ENCODE peak calls at places on chromosomes 3 and 15, in ten cellular contexts. U is fibroblast of lung, R is lung, K is WERI-Rb-1, X is IMR-90, L is neural progenitor cell, D is uterus, C is PC-3, S is PC-9, N is psoas muscle. A is an unnamed sample. For H3K27me3, the result is how much of the 10 kb centered on the place peaks cover.

GRCh38 chr15:93042691-93043378 is 46.2 kb downstream of the RGMA start:
- DNase-seq in U (no peak), R (no peak), K (no peak), X (no peak), L (no peak), D (no peak), C (no peak), S (no peak), N (peak), A (no peak)

GRCh38 chr3:19931180-19931692 is 2.8 kb downstream of the EFHB start:
- DNase-seq in U (no peak), R (no peak), K (no peak), X (no peak), L (no peak), D (no peak), C (no peak), S (no peak), N (no peak), A (no peak)

GRCh38 chr15:36529296-36530011 is 50.0 kb upstream of the CDIN1 start:
- DNase-seq in U (no peak), R (no peak), K (no peak), X (no peak), L (no peak), D (no peak), C (no peak), S (no peak), N (no peak), A (no peak)

GRCh38 chr15:82572311-82572710 is 32.1 kb upstream of the RPS17 start:
- DNase-seq in U (no peak), R (no peak), K (peak), X (peak), L (no peak), D (no peak), C (no peak), S (no peak), N (no peak), A (no peak)

GRCh38 chr3:59256233-59256632 is 206.4 kb upstream of the CFAP20DC start:
- DNase-seq in U (no peak), R (no peak), K (no peak), X (no peak), L (no peak), D (no peak), C (no peak), S (no peak), N (no peak), A (no peak)

GRCh38 chr3:23751485-23751811 is 54.3 kb upstream of the UBE2E1 start:
- DNase-seq in U (peak), R (no peak), K (no peak), X (no peak), L (peak), D (no peak), C (no peak), S (no peak), N (no peak), A (no peak)

GRCh38 chr3:4492240-4493007 is 724 bp upstream of the ITPR1 start:
- DNase-seq in U (peak), R (peak), K (peak), X (peak), L (peak), D (peak), C (peak), S (peak), N (peak), A (peak)

GRCh38 chr3:140736863-140737460 is 59.1 kb downstream of the TRIM42 start:
- DNase-seq in U (peak), R (no peak), K (peak), X (no peak), L (peak), D (peak), C (peak), S (peak), N (peak), A (no peak)

GRCh38 chr15:74829500-74829899 is 3.1 kb downstream of the CPLX3 start:
- DNase-seq in U (no peak), R (no peak), K (no peak), X (peak), L (no peak), D (no peak), C (peak), S (no peak), N (no peak), A (no peak)

GRCh38 chr3:167228135-167228534 is 152.0 kb downstream of the ZBBX start:
- DNase-seq in U (peak), R (no peak), K (no peak), X (peak), L (no peak), D (no peak), C (peak), S (no peak), N (no peak), A (no peak)

GRCh38 chr15:75031773-75032302 is 8.4 kb downstream of the PPCDC start:
- DNase-seq in U (no peak), R (no peak), K (no peak), X (no peak), L (no peak), D (no peak), C (no peak), S (no peak), N (no peak), A (no peak)

GRCh38 chr3:152574461-152575079 is 260.4 kb upstream of the P2RY1 start:
- DNase-seq in U (peak), R (no peak), K (peak), X (peak), L (peak), D (peak), C (peak), S (peak), N (peak), A (no peak)

GRCh38 chr15:92797168-92798052 is 102.7 kb upstream of the CHD2 start:
- DNase-seq in U (peak), R (no peak), K (peak), X (peak), L (peak), D (no peak), C (peak), S (no peak), N (no peak), A (peak)

GRCh38 chr3:33026267-33026666 is 70.7 kb downstream of the GLB1 start:
- DNase-seq in U (no peak), R (no peak), K (no peak), X (no peak), L (no peak), D (no peak), C (no peak), S (no peak), N (no peak), A (no peak)

GRCh38 chr3:57151021-57151449 is 14.1 kb downstream of the IL17RD start:
- DNase-seq in U (peak), R (no peak), K (no peak), X (peak), L (no peak), D (no peak), C (peak), S (no peak), N (no peak), A (no peak)

GRCh38 chr3:119690043-119690656 is 12.7 kb upstream of the CFAP91 start:
- DNase-seq in U (peak), R (no peak), K (no peak), X (peak), L (peak), D (no peak), C (peak), S (no peak), N (no peak), A (no peak)

GRCh38 chr3:153572654-153573053 is 410.6 kb downstream of the RAP2B start:
- DNase-seq in U (no peak), R (no peak), K (no peak), X (no peak), L (peak), D (no peak), C (no peak), S (no peak), N (no peak), A (no peak)

GRCh38 chr15:95326689-95327525 is 1003.6 kb upstream of the NR2F2 start:
- DNase-seq in U (no peak), R (no peak), K (peak), X (no peak), L (peak), D (peak), C (no peak), S (no peak), N (peak), A (no peak)

GRCh38 chr15:60389261-60390077 is 8.3 kb downstream of the ANXA2 start:
- DNase-seq in U (peak), R (no peak), K (no peak), X (no peak), L (no peak), D (no peak), C (no peak), S (no peak), N (no peak), A (no peak)

GRCh38 chr3:138081371-138082084 is 33.9 kb downstream of the DZIP1L start:
- DNase-seq in U (peak), R (no peak), K (no peak), X (peak), L (no peak), D (no peak), C (no peak), S (no peak), N (no peak), A (no peak)

GRCh38 chr3:114587973-114588372 is 294.1 kb downstream of the TIGIT start:
- DNase-seq in U (no peak), R (no peak), K (no peak), X (no peak), L (no peak), D (no peak), C (no peak), S (no peak), N (no peak), A (no peak)

GRCh38 chr3:66073464-66074141 is 34.9 kb upstream of the MAGI1 start:
- DNase-seq in U (no peak), R (no peak), K (no peak), X (no peak), L (peak), D (no peak), C (no peak), S (no peak), N (no peak), A (no peak)

GRCh38 chr3:124886168-124887051 is 755 bp downstream of the ITGB5 start:
- DNase-seq in U (peak), R (peak), K (peak), X (peak), L (peak), D (peak), C (peak), S (peak), N (peak), A (no peak)

GRCh38 chr15:68644088-68644904 is 65.5 kb downstream of the CORO2B start:
- DNase-seq in U (peak), R (no peak), K (no peak), X (peak), L (no peak), D (no peak), C (peak), S (no peak), N (no peak), A (no peak)

GRCh38 chr15:34436956-34437442 is 609 bp downstream of the GOLGA8A start:
- DNase-seq in U (peak), R (no peak), K (peak), X (peak), L (peak), D (no peak), C (peak), S (peak), N (no peak), A (peak)

GRCh38 chr15:97728791-97729190 is 231.7 kb upstream of the ARRDC4 start:
- DNase-seq in U (no peak), R (no peak), K (no peak), X (no peak), L (peak), D (no peak), C (no peak), S (no peak), N (no peak), A (no peak)

GRCh38 chr15:62847900-62848489 is 194.6 kb upstream of the TPM1 start:
- DNase-seq in U (peak), R (peak), K (peak), X (peak), L (peak), D (peak), C (peak), S (no peak), N (peak), A (peak)

GRCh38 chr3:23455775-23456174 is 252.6 kb downstream of the UBE2E2 start:
- DNase-seq in U (peak), R (no peak), K (no peak), X (peak), L (no peak), D (no peak), C (peak), S (no peak), N (no peak), A (no peak)

GRCh38 chr3:39166134-39166710 is 12.8 kb upstream of the CSRNP1 start:
- DNase-seq in U (peak), R (no peak), K (no peak), X (peak), L (no peak), D (no peak), C (peak), S (peak), N (no peak), A (no peak)

GRCh38 chr15:68341851-68342336 is 64.3 kb downstream of the FEM1B start:
- DNase-seq in U (no peak), R (no peak), K (no peak), X (peak), L (no peak), D (peak), C (no peak), S (no peak), N (peak), A (no peak)

GRCh38 chr3:65778966-65779365 is 259.8 kb downstream of the MAGI1 start:
- DNase-seq in U (peak), R (no peak), K (no peak), X (peak), L (no peak), D (no peak), C (peak), S (no peak), N (no peak), A (no peak)

GRCh38 chr3:126607214-126607908 is 47.6 kb downstream of the TXNRD3 start:
- DNase-seq in U (peak), R (no peak), K (no peak), X (peak), L (no peak), D (no peak), C (peak), S (no peak), N (no peak), A (no peak)

GRCh38 chr3:139574026-139574947 is 34.7 kb upstream of the RBP1 start:
- DNase-seq in U (no peak), R (peak), K (no peak), X (no peak), L (no peak), D (peak), C (no peak), S (no peak), N (peak), A (no peak)

GRCh38 chr15:99032935-99033334 is 25.3 kb upstream of the PGPEP1L start:
- DNase-seq in U (no peak), R (no peak), K (no peak), X (no peak), L (no peak), D (no peak), C (no peak), S (no peak), N (no peak), A (no peak)
- H3K27me3 ChIP-seq in U (under half), R (under half), K (under half), X (under half), L (under half), D (under half), C (under half), S (under half), N (under half), A (under half)

GRCh38 chr3:55690161-55690560 is 203.1 kb upstream of the WNT5A start:
- DNase-seq in U (no peak), R (no peak), K (peak), X (peak), L (peak), D (no peak), C (no peak), S (no peak), N (no peak), A (no peak)
- H3K4me3 ChIP-seq in U (no peak), R (no peak), K (no peak), X (no peak), L (peak), D (no peak), C (no peak), S (no peak), N (no peak), A (no peak)

GRCh38 chr3:159807137-159808028 is 181.3 kb upstream of the IL12A start:
- DNase-seq in U (no peak), R (no peak), K (no peak), X (no peak), L (no peak), D (no peak), C (peak), S (no peak), N (no peak), A (no peak)

GRCh38 chr3:159803444-159803843 is 185.2 kb upstream of the IL12A start:
- DNase-seq in U (peak), R (no peak), K (no peak), X (peak), L (no peak), D (no peak), C (no peak), S (no peak), N (no peak), A (no peak)

GRCh38 chr3:159804726-159805410 is 183.8 kb upstream of the IL12A start:
- DNase-seq in U (peak), R (peak), K (peak), X (peak), L (peak), D (peak), C (peak), S (peak), N (peak), A (no peak)

GRCh38 chr3:159806412-159806811 is 182.2 kb upstream of the IL12A start:
- DNase-seq in U (no peak), R (no peak), K (no peak), X (peak), L (peak), D (peak), C (no peak), S (no peak), N (peak), A (no peak)

GRCh38 chr3:159805411-159805772 is 183.2 kb upstream of the IL12A start:
- DNase-seq in U (no peak), R (no peak), K (no peak), X (no peak), L (no peak), D (no peak), C (no peak), S (no peak), N (no peak), A (no peak)
- TF ChIP-seq CTCF in U (no peak), R (no peak), K (no peak), X (no peak), L (no peak), D (no peak), C (no peak), S (no peak), N (no peak), A (no peak)

GRCh38 chr15:101466188-101466587 is 23.3 kb downstream of the PCSK6 start:
- DNase-seq in U (no peak), R (no peak), K (no peak), X (no peak), L (no peak), D (no peak), C (no peak), S (no peak), N (no peak), A (no peak)

GRCh38 chr15:101472033-101472432 is 17.5 kb downstream of the PCSK6 start:
- DNase-seq in U (no peak), R (no peak), K (no peak), X (no peak), L (no peak), D (no peak), C (no peak), S (no peak), N (no peak), A (no peak)

GRCh38 chr15:101474233-101474632 is 15.3 kb downstream of the PCSK6 start:
- DNase-seq in U (no peak), R (no peak), K (no peak), X (no peak), L (no peak), D (no peak), C (no peak), S (no peak), N (no peak), A (no peak)

GRCh38 chr15:101470548-101471239 is 18.8 kb downstream of the PCSK6 start:
- DNase-seq in U (no peak), R (no peak), K (no peak), X (no peak), L (no peak), D (no peak), C (no peak), S (no peak), N (no peak), A (no peak)

GRCh38 chr15:101469520-101470288 is 19.8 kb downstream of the PCSK6 start:
- DNase-seq in U (no peak), R (no peak), K (no peak), X (no peak), L (no peak), D (no peak), C (no peak), S (no peak), N (no peak), A (no peak)
- H3K27me3 ChIP-seq in U (under half), R (under half), K (under half), X (under half), L (under half), D (under half), C (under half), S (under half), N (under half), A (under half)

GRCh38 chr3:156643729-156644389 is 30.5 kb upstream of the TIPARP start:
- DNase-seq in U (peak), R (no peak), K (no peak), X (peak), L (no peak), D (no peak), C (no peak), S (no peak), N (no peak), A (peak)
- H3K4me3 ChIP-seq in U (no peak), R (no peak), K (no peak), X (peak), L (no peak), D (no peak), C (no peak), S (no peak), N (no peak), A (no peak)

GRCh38 chr3:14461748-14462324 is 59.4 kb downstream of the SLC6A6 start:
- DNase-seq in U (peak), R (no peak), K (peak), X (peak), L (peak), D (no peak), C (peak), S (peak), N (no peak), A (peak)
- TF ChIP-seq CTCF in U (peak), R (peak), K (peak), X (peak), L (peak), D (peak), C (peak), S (peak), N (peak), A (no peak)

DNA sequence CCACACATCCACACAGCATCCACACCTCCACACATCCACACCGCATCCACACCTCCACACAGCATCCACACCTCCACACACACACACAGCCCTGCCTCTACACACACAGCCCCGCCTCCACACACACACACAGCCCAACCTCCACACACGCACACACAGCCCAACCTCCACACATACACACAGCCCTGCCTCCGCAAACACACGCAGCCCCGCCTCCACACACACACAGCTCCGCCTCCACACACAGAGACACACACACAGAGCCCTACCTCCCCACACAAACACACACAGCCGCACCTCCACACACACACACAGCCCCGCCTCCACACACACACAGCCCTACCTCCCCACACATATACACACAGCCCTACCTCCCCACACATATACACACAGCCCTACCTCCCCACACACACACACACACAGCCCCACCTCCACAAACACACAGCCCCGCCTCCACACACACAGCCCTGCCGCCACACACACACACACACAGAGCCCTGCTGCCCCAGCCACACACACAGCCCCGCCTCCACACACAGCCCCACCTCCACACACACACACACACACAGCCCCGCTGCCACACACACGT is 4.6 kb downstream of the MESP1 start:
- DNase-seq in U (no peak), R (no peak), K (no peak), X (no peak), L (no peak), D (no peak), C (no peak), S (no peak), N (no peak), A (no peak)
- H3K27me3 ChIP-seq in U (under half), R (under half), K (under half), X (under half), L (half or more), D (under half), C (under half), S (under half), N (under half), A (under half)

GRCh38 chr3:196634224-196634623 is 5.3 kb upstream of the NRROS start:
- DNase-seq in U (no peak), R (no peak), K (no peak), X (no peak), L (no peak), D (no peak), C (no peak), S (no peak), N (no peak), A (no peak)
- H3K4me3 ChIP-seq in U (no peak), R (no peak), K (no peak), X (no peak), L (no peak), D (no peak), C (no peak), S (no peak), N (no peak), A (no peak)

GRCh38 chr15:40271915-40272712 is 10.8 kb downstream of the ANKRD63 start:
- DNase-seq in U (no peak), R (no peak), K (no peak), X (no peak), L (no peak), D (no peak), C (no peak), S (no peak), N (no peak), A (no peak)

GRCh38 chr15:40270246-40270995 is 12.4 kb downstream of the ANKRD63 start:
- DNase-seq in U (no peak), R (no peak), K (no peak), X (no peak), L (no peak), D (no peak), C (no peak), S (no peak), N (no peak), A (no peak)

GRCh38 chr15:40274350-40275274 is 8.3 kb downstream of the ANKRD63 start:
- DNase-seq in U (peak), R (peak), K (peak), X (peak), L (peak), D (peak), C (peak), S (peak), N (peak), A (peak)

GRCh38 chr15:40273428-40273827 is 9.4 kb downstream of the ANKRD63 start:
- DNase-seq in U (no peak), R (no peak), K (no peak), X (no peak), L (no peak), D (no peak), C (no peak), S (no peak), N (no peak), A (no peak)

GRCh38 chr15:40272713-40273056 is 10.2 kb downstream of the ANKRD63 start:
- DNase-seq in U (no peak), R (no peak), K (no peak), X (no peak), L (no peak), D (no peak), C (peak), S (peak), N (no peak), A (no peak)
- TF ChIP-seq CTCF in U (peak), R (no peak), K (peak), X (peak), L (no peak), D (no peak), C (peak), S (peak), N (no peak), A (no peak)